ENCODE peak calls at places on chromosomes 1 and 21, in seven cellular contexts. Z is cardiac fibroblast, A is IMR-90, L is fibroblast of the aortic adventitia, Y is CD14-positive monocyte, U is Calu3, V is B cell. F is an unnamed sample.

GRCh38 chr1:72846891-72847290 is 564.6 kb upstream of the NEGR1 start:
- DNase-seq in Y (no peak), A (no peak), L (no peak), U (no peak), Z (no peak), V (no peak), F (no peak)

GRCh38 chr1:19484338-19484792 is 974 bp downstream of the CAPZB start:
- DNase-seq in L (no peak), U (peak), V (no peak), Y (no peak), A (no peak), Z (no peak), F (no peak)

GRCh38 chr1:156755527-156755950 is 4.1 kb upstream of the HDGF start:
- DNase-seq in Y (no peak), A (no peak), Z (no peak), V (no peak), U (no peak), L (no peak), F (no peak)

GRCh38 chr1:1833456-1833855 is 55.2 kb upstream of the NADK start:
- DNase-seq in L (no peak), U (no peak), Z (no peak), Y (no peak), A (no peak), V (peak), F (no peak)

GRCh38 chr1:166032901-166033371 is 133.9 kb downstream of the FAM78B start:
- DNase-seq in Z (no peak), U (peak), L (no peak), A (no peak), V (no peak), Y (no peak), F (no peak)

GRCh38 chr1:226419284-226419683 is 11.4 kb upstream of the PARP1 start:
- DNase-seq in L (no peak), Z (no peak), V (no peak), Y (no peak), A (no peak), U (no peak), F (no peak)

GRCh38 chr21:25889996-25890395 is 155.2 kb downstream of the GABPA start:
- DNase-seq in L (no peak), A (no peak), U (no peak), Z (no peak), V (no peak), Y (no peak), F (no peak)

GRCh38 chr1:77986810-77987209 is 7.9 kb upstream of the FUBP1 start:
- DNase-seq in L (no peak), A (no peak), Z (no peak), Y (no peak), V (no peak), U (no peak), F (no peak)

GRCh38 chr1:223474804-223475203 is 81.6 kb downstream of the CCDC185 start:
- DNase-seq in Z (no peak), U (no peak), V (no peak), Y (no peak), L (no peak), A (no peak), F (no peak)

GRCh38 chr1:92881391-92881790 is 49.6 kb downstream of the RPL5 start:
- DNase-seq in Z (no peak), U (no peak), L (no peak), V (no peak), Y (no peak), A (no peak), F (no peak)

GRCh38 chr1:69055223-69055622 is 512.5 kb upstream of the LRRC7 start:
- DNase-seq in L (peak), V (no peak), U (no peak), Y (no peak), Z (no peak), A (peak), F (peak)

GRCh38 chr1:57363643-57364042 is 60.2 kb downstream of the DAB1 start:
- DNase-seq in U (no peak), V (no peak), Y (no peak), A (no peak), L (no peak), Z (no peak), F (no peak)

GRCh38 chr1:10211805-10212405 is 1.5 kb downstream of the KIF1B start:
- DNase-seq in L (no peak), U (no peak), Y (no peak), A (no peak), Z (no peak), V (no peak), F (no peak)

GRCh38 chr1:172343246-172344099 is 77.0 kb upstream of the C1orf105 start:
- DNase-seq in Z (peak), Y (no peak), U (no peak), A (peak), V (no peak), L (peak), F (no peak)

GRCh38 chr1:29368936-29369932 is 132.9 kb downstream of the PTPRU start:
- DNase-seq in L (no peak), Y (no peak), Z (no peak), V (no peak), U (no peak), A (no peak), F (no peak)

GRCh38 chr1:5980314-5981008 is 11.8 kb downstream of the NPHP4 start:
- DNase-seq in L (peak), V (no peak), Z (peak), U (no peak), Y (no peak), A (peak), F (peak)

GRCh38 chr21:38352536-38353219 is 95.9 kb downstream of the KCNJ15 start:
- DNase-seq in Z (peak), A (peak), Y (peak), U (peak), V (no peak), L (peak), F (peak)

GRCh38 chr21:38386967-38387366 is 111.3 kb downstream of the ERG start:
- DNase-seq in U (no peak), L (no peak), A (no peak), V (no peak), Y (no peak), Z (no peak), F (peak)

GRCh38 chr1:27602510-27603319 is 1.2 kb downstream of the AHDC1 start:
- DNase-seq in A (peak), L (no peak), V (no peak), Z (peak), Y (no peak), U (peak), F (no peak)

GRCh38 chr1:234589854-234590620 is 19.9 kb downstream of the IRF2BP2 start:
- DNase-seq in V (no peak), A (no peak), Y (no peak), L (peak), U (no peak), Z (peak), F (no peak)

GRCh38 chr1:22808846-22809501 is 98.3 kb downstream of the EPHB2 start:
- DNase-seq in L (peak), Y (no peak), V (no peak), A (peak), Z (peak), U (no peak), F (no peak)

GRCh38 chr1:168488153-168488552 is 55.6 kb downstream of the XCL2 start:
- DNase-seq in U (peak), Z (peak), Y (no peak), V (no peak), L (peak), A (peak), F (no peak)

GRCh38 chr1:4755301-4756183 is 101.1 kb downstream of the AJAP1 start:
- DNase-seq in Z (peak), V (no peak), U (no peak), A (no peak), L (no peak), Y (no peak), F (peak)

GRCh38 chr21:26119906-26120305 is 50.7 kb downstream of the APP start:
- DNase-seq in Z (no peak), U (no peak), A (no peak), L (no peak), Y (no peak), V (no peak), F (no peak)

GRCh38 chr1:116076831-116077230 is 34.4 kb upstream of the MAB21L3 start:
- DNase-seq in V (no peak), Y (no peak), Z (no peak), U (no peak), A (no peak), L (no peak), F (no peak)

GRCh38 chr1:53344921-53345838 is 17.3 kb upstream of the LRP8 start:
- DNase-seq in U (no peak), Z (no peak), A (no peak), Y (no peak), L (no peak), V (peak), F (no peak)

GRCh38 chr1:7019510-7019909 is 234.3 kb downstream of the CAMTA1 start:
- DNase-seq in Z (no peak), Y (no peak), A (no peak), V (no peak), L (no peak), U (no peak), F (no peak)

GRCh38 chr1:207876129-207876528 is 34.8 kb downstream of the CD34 start:
- DNase-seq in U (no peak), Z (no peak), V (no peak), L (no peak), A (no peak), Y (no peak), F (no peak)

GRCh38 chr1:156963621-156964020 is 43.2 kb downstream of the LRRC71 start:
- DNase-seq in V (no peak), L (no peak), Z (peak), A (no peak), Y (peak), U (no peak), F (no peak)

GRCh38 chr1:10936998-10937901 is 75.2 kb upstream of the TARDBP start:
- DNase-seq in A (no peak), U (no peak), Z (no peak), V (no peak), Y (no peak), L (no peak), F (no peak)

GRCh38 chr1:25695066-25695990 is 78.7 kb downstream of the MAN1C1 start:
- DNase-seq in L (peak), V (no peak), Y (no peak), A (peak), Z (peak), U (peak), F (peak)

GRCh38 chr1:25695991-25696330 is 79.4 kb downstream of the MAN1C1 start:
- DNase-seq in V (no peak), U (no peak), Z (peak), Y (no peak), L (peak), A (peak), F (peak)

GRCh38 chr1:25692560-25692959 is 76.0 kb downstream of the MAN1C1 start:
- DNase-seq in V (no peak), Z (no peak), Y (no peak), U (peak), A (no peak), L (no peak), F (no peak)

GRCh38 chr1:25694167-25694566 is 77.6 kb downstream of the MAN1C1 start:
- DNase-seq in Y (no peak), U (no peak), Z (peak), L (peak), V (no peak), A (no peak), F (no peak)

GRCh38 chr1:25694591-25695007 is 78.0 kb downstream of the MAN1C1 start:
- DNase-seq in U (no peak), A (peak), Z (peak), Y (no peak), L (peak), V (no peak), F (no peak)
- TF ChIP-seq CTCF in U (no peak), A (no peak), Z (peak), Y (no peak), L (peak), V (no peak), F (no peak)

DNA sequence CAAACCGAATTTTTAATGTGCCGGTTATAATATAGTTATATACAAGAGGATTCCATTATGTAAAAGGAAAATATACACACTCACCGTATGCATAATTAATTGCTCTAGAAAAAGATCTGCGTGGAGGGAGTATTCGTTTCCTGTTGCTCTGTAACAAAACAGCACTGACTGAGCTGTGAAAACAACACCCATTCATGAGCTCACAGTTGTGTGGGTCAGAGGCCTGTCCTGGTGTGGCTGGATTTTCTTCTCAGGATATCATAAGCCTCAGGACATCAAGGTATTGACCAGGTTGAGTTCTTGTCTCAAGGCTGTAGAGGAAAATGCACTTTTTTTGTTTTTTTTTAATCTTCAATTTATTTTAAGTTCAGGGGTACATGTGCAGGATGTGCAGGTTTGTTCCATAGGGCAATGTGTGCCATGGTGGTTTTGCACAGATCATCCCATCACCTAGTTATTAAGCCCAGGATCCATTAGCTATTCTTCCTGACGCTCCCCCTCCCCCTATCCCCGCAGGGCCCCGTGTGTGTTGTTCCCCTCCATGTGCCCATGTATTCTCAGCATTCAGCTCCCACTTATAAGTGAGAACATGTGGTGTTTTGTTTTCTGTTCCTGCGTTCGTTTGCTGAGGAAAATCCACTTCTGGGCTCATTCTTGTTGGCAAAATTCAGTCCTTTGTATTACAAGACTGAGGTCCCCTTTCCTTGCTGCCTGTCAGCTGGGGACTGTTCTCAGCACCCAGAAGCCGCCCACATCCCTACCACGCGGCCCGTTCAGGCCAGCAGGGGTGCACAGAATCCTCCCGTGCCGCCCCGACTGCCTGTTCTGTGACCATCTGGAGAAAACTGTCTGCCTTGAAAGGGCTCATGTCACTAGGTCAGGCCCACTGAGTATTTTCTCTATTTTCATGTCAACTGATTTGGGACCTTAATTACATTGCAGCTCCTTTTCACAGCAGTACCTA is 87.4 kb upstream of the ERRFI1 start:
- DNase-seq in V (no peak), A (no peak), Y (no peak), Z (peak), L (no peak), U (no peak), F (no peak)
- TF ChIP-seq CTCF in V (no peak), A (no peak), Y (no peak), Z (no peak), L (no peak), U (no peak), F (no peak)

GRCh38 chr1:228283043-228283371 is 75.2 kb downstream of the OBSCN start:
- DNase-seq in U (no peak), Y (no peak), V (peak), L (no peak), Z (no peak), A (no peak), F (no peak)
- TF ChIP-seq CTCF in U (no peak), Y (no peak), V (no peak), L (no peak), Z (no peak), A (no peak), F (no peak)

DNA sequence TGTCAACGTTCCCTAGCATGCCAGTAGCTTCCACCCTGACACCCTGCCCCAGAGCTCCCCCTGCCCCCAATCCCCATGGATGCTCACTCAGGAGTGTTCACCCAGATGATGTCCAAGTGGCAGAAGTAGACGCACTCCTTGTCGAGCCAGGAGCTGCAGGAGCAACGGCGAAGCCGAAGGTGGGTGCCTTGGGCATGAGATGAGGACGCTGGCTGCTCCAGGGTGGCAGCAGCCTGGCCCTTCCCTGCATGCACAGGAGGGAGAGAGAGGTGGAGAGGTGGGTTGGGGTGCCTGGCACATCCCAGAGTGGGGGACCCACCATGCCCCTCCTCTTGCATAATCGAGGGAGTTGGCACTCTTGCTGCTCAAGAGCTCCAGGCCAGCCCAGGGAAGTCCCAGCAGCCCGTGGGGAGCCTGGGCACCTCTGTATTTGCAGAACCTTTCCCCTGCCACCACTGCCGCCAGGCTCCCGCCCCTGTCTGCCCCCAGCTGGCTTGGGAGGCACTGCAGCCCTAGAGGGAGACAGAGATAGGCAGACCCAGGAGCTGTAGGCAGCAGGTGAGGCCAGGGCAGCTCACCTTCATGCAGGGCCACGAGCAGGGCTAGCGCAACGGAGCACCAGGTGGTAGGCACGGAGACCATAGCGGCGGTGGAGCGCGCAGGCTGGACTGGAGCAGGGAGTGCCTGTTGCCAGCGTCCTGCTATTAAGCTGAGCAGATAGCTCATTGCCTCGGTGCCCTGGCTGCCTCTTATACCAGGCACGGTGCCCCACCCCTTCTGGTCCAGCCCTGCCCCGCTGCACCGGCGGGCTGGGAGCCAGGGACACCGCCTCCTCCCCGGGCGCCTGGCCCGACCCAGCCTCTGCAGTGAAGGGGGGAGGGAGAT is at the start of gene EDN2:
- DNase-seq in V (no peak), A (no peak), Y (no peak), L (no peak), U (peak), Z (no peak), F (no peak)
- TF ChIP-seq CTCF in V (no peak), A (peak), Y (no peak), L (peak), U (peak), Z (peak), F (peak)

GRCh38 chr1:182198006-182198605 is 136.6 kb upstream of the ZNF648 start:
- DNase-seq in Z (no peak), L (peak), U (peak), Y (no peak), A (no peak), V (no peak), F (no peak)
- TF ChIP-seq CTCF in Z (no peak), L (no peak), U (no peak), Y (peak), A (no peak), V (no peak), F (peak)

DNA sequence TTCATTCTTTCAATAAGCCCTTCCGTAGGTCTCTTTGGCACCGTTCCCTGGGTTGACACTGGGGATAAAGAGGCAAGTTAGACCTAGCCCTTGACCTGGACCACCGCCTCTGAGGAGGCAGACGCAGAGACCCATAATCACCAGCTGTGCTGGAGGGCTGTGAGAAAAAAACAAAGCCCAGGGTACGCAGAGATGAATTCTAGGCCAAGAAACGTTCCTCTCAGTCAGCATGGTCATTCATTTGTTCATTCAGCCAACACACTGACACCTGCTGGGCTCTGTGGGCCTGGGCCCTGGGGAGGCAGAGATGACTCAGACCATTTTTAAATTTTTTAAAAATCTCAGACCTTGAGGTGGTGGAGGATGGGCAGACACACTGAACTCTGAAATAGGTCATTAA is 26.3 kb upstream of the TRABD2B start:
- DNase-seq in U (no peak), Y (no peak), A (no peak), V (no peak), L (no peak), Z (no peak), F (no peak)
- TF ChIP-seq CTCF in U (no peak), Y (no peak), A (no peak), V (no peak), L (no peak), Z (no peak), F (no peak)

GRCh38 chr1:44425327-44426082 is 20.4 kb downstream of the RNF220 start:
- DNase-seq in Z (no peak), V (no peak), L (no peak), Y (no peak), A (no peak), U (no peak), F (no peak)
- TF ChIP-seq CTCF in Z (no peak), V (no peak), L (no peak), Y (no peak), A (no peak), U (no peak), F (no peak)

DNA sequence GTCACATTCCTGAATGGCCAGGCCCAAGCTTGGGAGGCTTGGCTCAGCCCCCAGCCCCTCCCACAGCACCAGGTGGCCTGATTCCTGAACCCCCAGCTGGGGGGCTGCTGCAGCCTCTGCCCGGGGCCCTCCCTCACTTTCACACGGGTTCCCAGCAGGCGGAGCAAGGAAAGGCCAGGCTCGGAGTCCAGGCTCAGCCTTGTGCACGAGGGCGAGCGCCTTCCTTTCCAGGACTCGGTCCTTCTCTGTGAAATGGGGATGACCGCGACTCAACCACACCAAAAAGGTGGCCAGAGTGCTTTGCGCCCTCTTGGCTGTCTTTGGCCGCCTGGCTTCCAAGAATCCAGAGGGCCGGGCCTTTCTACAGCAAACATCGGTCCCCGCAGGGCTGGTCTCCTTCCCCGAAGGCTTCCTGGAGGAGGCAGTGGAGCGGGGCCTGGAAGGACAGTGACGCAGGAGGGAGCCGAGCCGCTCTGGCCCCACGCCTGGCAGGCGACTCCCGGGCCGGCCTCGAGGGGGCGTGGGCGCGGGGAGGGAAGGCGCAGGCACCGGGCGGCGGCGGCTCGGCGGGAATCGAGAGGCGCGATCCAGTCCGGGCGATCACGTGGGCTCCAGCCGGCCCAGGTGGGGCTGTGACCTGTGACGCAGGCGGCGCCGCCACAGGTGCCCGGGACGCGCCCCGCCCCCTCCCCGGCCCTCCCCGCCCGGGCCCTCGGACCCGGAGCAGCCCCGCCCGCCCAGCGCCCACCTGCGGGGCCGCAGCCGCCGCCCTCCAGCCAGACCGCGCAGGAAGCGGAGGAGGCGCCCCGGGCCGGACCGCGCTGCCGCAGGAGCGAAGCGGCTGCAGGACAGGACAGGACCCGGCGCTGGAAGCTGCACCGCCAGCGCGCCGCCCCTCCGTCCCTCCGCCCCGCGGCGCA is at the start of gene ARHGEF16:
- DNase-seq in U (peak), V (no peak), Z (peak), L (peak), A (peak), Y (no peak), F (no peak)
- TF ChIP-seq CTCF in U (peak), V (no peak), Z (peak), L (peak), A (peak), Y (peak), F (peak)